ENCODE peak calls at places on chromosomes 7 and 10, in seven cellular contexts. Y, W, X, Z, M, O and B are unnamed samples. For H3K4me1, the result is how much of the 10 kb centered on the place peaks cover.

GRCh38 chr10:114306116-114306973 is 67.3 kb downstream of the VWA2 start:
- DNase-seq in O (no peak), X (peak), W (no peak), Z (no peak), M (no peak), Y (no peak), B (no peak)

GRCh38 chr7:157193274-157193673 is 54.5 kb downstream of the UBE3C start:
- DNase-seq in Y (no peak), M (no peak), X (no peak), Z (no peak), W (no peak), O (no peak), B (no peak)

GRCh38 chr10:34078798-34079470 is 736.2 kb downstream of the PARD3 start:
- DNase-seq in X (peak), W (peak), Z (no peak), O (no peak), Y (no peak), M (no peak), B (no peak)

GRCh38 chr7:36404639-36405408 is 15.2 kb downstream of the ANLN start:
- DNase-seq in Y (no peak), Z (no peak), W (no peak), X (no peak), M (no peak), O (no peak), B (no peak)

GRCh38 chr7:141664450-141664849 is 37.5 kb downstream of the DENND11 start:
- DNase-seq in Z (no peak), W (no peak), X (no peak), O (no peak), M (no peak), Y (peak), B (no peak)

GRCh38 chr10:59907918-59908807 is 1.8 kb upstream of the CCDC6 start:
- DNase-seq in W (no peak), Y (peak), Z (peak), O (no peak), M (no peak), X (peak), B (peak)

GRCh38 chr7:22301790-22302189 is 55.2 kb downstream of the RAPGEF5 start:
- DNase-seq in M (no peak), Y (no peak), O (no peak), W (no peak), Z (no peak), X (no peak), B (no peak)

GRCh38 chr7:143314107-143314506 is 1.8 kb upstream of the CLCN1 start:
- DNase-seq in W (no peak), O (no peak), Y (no peak), Z (no peak), M (no peak), X (no peak), B (no peak)

GRCh38 chr10:124349993-124350280 is 68.8 kb downstream of the OAT start:
- DNase-seq in Z (no peak), W (no peak), Y (no peak), X (no peak), M (no peak), O (no peak), B (no peak)

GRCh38 chr7:141198191-141198958 is 124.5 kb downstream of the TMEM178B start:
- DNase-seq in O (no peak), W (no peak), M (no peak), X (no peak), Y (no peak), Z (no peak), B (no peak)

DNA sequence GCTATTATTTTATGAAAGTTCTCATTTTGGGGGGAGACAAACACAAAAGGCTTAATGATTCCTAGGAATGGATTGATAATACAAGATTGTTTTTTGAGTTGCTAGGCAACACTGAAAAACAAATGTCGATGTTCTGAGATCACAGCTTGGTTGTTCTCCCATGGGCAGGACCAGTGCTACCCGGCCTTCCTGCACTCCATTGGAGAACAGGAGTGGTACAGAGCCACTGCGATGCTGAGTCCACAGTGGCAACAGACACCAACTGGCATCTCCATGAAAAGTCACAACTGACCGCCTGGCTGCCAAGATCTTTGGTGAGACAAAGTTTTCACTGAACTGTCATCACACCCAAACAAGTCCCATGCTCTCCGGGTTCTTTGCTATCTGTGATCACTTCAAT is 68.9 kb upstream of the NMT2 start:
- DNase-seq in M (no peak), Z (no peak), Y (no peak), O (no peak), W (no peak), X (peak), B (no peak)
- H3K27ac ChIP-seq in M (peak), Z (no peak), Y (no peak), O (no peak), W (peak), X (peak), B (no peak)

GRCh38 chr7:69612981-69613380 is 14.7 kb downstream of the AUTS2 start:
- DNase-seq in Y (no peak), O (no peak), X (no peak), W (no peak), M (no peak), Z (no peak), B (no peak)
- H3K4me1 ChIP-seq in Y (under half), O (under half), X (under half), W (under half), M (under half), Z (under half), B (under half)

GRCh38 chr7:117332031-117332430 is 9.2 kb upstream of the WNT2 start:
- DNase-seq in O (no peak), Y (no peak), Z (no peak), M (no peak), W (no peak), X (no peak), B (no peak)

GRCh38 chr7:117333168-117333567 is 10.3 kb upstream of the WNT2 start:
- DNase-seq in W (no peak), M (no peak), X (no peak), Z (no peak), O (no peak), Y (no peak), B (no peak)

GRCh38 chr7:117338020-117338419 is 15.2 kb upstream of the WNT2 start:
- DNase-seq in W (no peak), Y (no peak), O (no peak), X (no peak), Z (no peak), M (no peak), B (no peak)
- TF ChIP-seq CTCF in W (no peak), Y (no peak), O (no peak), X (no peak), Z (no peak), M (no peak), B (no peak)

GRCh38 chr10:6986927-6987326 is 406.9 kb upstream of the PRKCQ start:
- DNase-seq in O (no peak), M (no peak), W (no peak), X (no peak), Z (peak), Y (no peak), B (no peak)
- H3K27ac ChIP-seq in O (no peak), M (no peak), W (no peak), X (no peak), Z (peak), Y (no peak), B (no peak)

DNA sequence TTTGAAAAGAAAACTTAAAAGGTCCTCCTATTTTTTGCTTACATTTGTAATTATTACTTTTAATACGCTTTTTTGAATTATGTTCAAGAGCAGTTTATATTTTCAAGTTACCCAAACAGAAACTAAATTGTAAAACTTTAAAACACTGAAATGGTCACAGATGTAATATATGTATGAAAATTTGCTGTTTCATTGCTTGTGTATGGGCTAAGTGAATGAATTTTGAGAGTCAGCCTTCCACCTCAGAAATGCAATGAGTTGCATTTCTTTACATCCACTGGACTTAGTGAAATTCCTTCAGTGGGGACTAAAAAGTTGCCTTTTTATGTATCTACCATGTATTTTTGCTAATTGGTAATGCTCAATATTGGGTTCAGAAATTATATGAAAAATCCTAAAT is 1.6 kb downstream of the VPS26A start:
- DNase-seq in X (no peak), Y (no peak), Z (no peak), O (no peak), W (no peak), M (no peak), B (no peak)
- H3K4me1 ChIP-seq in X (under half), Y (under half), Z (under half), O (under half), W (half or more), M (under half), B (under half)